ENCODE peak calls at places on chromosome 6, in six cellular contexts. W, M, J, I, D and T are unnamed samples.

GRCh38 chr6:81054011-81054410 is 698.5 kb downstream of the TENT5A start:
- DNase-seq in W (no peak), M (no peak), J (peak; percentile 4), I (no peak), D (no peak), T (no peak)

GRCh38 chr6:3904518-3904917 is 55.3 kb downstream of the FAM50B start:
- DNase-seq in W (no peak), M (no peak), J (no peak), I (no peak), D (no peak), T (no peak)

GRCh38 chr6:87799651-87800050 is 97.6 kb upstream of the AKIRIN2 start:
- DNase-seq in W (no peak), M (no peak), J (no peak), I (peak; percentile 35), D (no peak), T (peak; percentile 48)

GRCh38 chr6:108630050-108630714 is 69.5 kb downstream of the FOXO3 start:
- DNase-seq in W (peak; percentile 49), M (no peak), J (no peak), I (no peak), D (no peak), T (peak; percentile 26)

GRCh38 chr6:25193147-25193864 is 85.9 kb upstream of the CARMIL1 start:
- DNase-seq in W (peak; percentile 86), M (peak; percentile 91), J (peak; percentile 88), I (no peak), D (peak; percentile 95), T (no peak)

GRCh38 chr6:5752282-5752681 is 254.4 kb downstream of the NRN1 start:
- DNase-seq in W (peak; percentile 50), M (peak; percentile 63), J (peak; percentile 74), I (no peak), D (peak; percentile 9), T (no peak)

GRCh38 chr6:78713564-78713963 is 153.8 kb upstream of the IRAK1BP1 start:
- DNase-seq in W (no peak), M (no peak), J (no peak), I (no peak), D (no peak), T (no peak)

GRCh38 chr6:2498224-2498623 is 252.5 kb downstream of the MYLK4 start:
- DNase-seq in W (peak; percentile 94), M (no peak), J (no peak), I (no peak), D (peak; percentile 65), T (no peak)

GRCh38 chr6:157893238-157893637 is 70.2 kb downstream of the SNX9 start:
- DNase-seq in W (no peak), M (no peak), J (no peak), I (no peak), D (no peak), T (no peak)

GRCh38 chr6:18302561-18303439 is 38.5 kb upstream of the DEK start:
- DNase-seq in W (no peak), M (no peak), J (no peak), I (no peak), D (peak; percentile 19), T (no peak)
- TF ChIP-seq CTCF in W (peak; percentile 26), M (peak; percentile 31), J (peak; percentile 44), I (no peak), D (peak; percentile 33), T (peak; percentile 26)

DNA sequence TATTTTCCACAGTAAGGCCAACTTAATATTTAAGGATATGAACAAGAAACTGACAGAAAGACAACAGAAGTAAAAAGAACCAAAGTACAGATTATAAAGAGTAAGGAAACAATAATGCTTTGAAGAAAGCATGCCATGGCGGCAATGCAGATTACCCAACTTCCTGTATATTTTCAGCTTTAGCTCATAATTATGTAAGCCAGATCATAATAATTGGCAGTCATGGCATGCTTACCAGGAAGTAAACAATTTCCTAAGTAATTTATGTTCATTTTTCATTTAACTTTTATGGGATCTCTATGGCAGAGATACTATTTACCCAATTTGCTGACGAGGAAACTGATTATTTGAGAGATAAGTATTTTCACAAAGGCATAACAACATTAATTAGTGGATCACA is 988.7 kb downstream of the HACE1 start:
- DNase-seq in W (no peak), M (no peak), J (no peak), I (no peak), D (no peak), T (no peak)
- TF ChIP-seq CTCF in W (no peak), M (no peak), J (no peak), I (no peak), D (no peak), T (no peak)

DNA sequence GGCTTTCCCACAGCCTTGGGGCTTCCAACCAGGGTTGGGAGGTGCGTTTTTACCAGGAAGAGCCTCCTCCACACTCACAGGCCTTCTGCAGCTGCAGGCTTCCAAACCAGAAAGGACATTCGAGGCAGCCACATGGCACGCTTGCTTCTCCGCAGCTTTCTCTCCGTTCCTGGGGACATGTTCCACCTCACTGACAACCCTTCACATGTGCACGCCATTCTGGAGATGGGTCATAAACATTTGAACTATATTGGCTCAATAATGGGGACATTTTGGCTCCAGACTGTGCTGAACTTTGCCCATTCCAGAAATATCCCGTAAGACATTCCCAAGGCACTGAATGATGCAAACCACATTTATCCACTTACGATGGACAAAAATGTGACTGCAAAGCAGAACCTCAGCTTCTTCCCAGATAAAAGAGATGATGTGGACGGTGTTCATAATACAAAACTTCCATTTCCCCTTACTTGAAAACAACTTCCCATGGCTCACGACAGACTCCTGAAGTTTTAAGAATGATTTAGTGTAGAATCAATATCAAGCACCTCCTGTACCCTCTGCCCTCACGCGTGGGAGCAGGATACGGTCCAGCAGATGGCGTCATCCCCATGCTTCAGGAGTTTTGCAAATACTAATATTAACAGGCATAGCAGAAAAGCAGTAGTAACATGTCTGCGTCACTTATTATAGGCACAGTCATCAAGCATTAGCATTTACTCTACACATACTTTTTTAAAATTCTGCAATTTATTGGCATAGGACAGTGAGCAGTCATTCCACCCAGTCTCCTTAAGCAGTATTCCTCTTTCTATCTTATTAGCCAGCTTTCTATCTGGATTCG is 25.4 kb upstream of the FOXF2 start:
- DNase-seq in W (no peak), M (no peak), J (peak; percentile 64), I (no peak), D (peak; percentile 16), T (no peak)
- TF ChIP-seq CTCF in W (peak; percentile 44), M (peak; percentile 36), J (peak; percentile 73), I (peak; percentile 10), D (peak; percentile 52), T (peak; percentile 27)

DNA sequence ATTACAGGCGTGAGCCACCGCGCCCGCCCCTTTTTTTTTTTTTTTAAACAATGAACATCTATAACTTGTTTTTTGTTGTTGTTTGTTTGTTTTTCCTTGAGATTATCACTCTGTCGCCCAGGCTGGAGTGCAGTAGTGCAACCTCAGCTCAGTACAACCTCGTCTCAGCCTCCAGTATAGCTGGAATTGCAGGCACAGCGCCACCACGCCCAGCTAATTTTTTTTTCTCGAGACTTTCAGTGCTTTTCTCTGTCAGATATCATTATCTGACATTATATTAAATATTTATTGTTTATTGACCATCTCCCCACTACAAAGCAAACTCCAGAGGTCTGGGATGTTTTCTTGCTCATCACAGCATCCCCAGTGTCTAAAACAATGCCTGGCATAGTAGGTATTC is 2.3 kb upstream of the DLK2 start:
- DNase-seq in W (no peak), M (no peak), J (no peak), I (no peak), D (peak; percentile 41), T (no peak)
- TF ChIP-seq CTCF in W (peak; percentile 10), M (no peak), J (no peak), I (no peak), D (peak; percentile 37), T (no peak)

DNA sequence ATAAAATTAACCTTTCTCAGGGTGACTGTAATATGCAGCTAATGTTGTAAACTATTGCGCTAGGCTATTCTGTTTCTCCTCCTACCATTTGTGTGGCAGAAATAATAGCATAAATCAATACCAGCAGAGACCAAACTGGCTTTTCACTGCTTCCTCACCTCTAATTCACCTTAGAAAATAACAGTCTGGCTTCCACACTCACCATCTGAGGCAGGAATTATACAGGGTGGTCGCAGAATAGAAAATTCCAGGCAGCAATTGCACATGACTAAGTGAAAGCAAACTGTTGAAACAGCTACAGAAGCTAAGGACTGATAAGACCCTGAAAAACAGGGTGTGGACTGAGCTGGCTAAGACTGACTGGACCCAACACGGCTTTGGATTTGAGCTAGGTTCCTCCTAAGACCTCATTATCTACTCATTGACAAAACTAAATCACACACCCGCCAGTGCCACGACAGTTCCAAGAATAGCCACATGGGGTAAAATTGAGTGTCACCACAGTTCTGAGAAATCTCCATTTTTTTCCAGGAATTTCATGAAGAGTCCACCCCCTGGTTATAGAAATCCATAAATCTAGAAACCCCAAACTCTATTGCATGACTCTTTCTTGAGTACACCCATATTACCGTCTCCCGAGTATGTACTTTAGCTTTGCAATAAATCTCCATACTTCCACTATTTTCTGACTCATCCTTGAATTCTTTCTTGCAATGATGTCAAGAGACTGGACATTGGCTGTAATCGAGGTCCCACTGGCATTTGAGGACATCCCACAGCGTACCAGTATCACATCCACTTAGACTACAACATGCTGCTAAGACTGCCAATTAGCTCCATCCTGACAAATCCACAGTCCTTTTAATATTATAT is 60.9 kb upstream of the KCNQ5 start:
- DNase-seq in W (no peak), M (peak; percentile 6), J (no peak), I (no peak), D (no peak), T (no peak)
- TF ChIP-seq CTCF in W (no peak), M (peak; percentile 26), J (peak; percentile 57), I (no peak), D (no peak), T (no peak)

DNA sequence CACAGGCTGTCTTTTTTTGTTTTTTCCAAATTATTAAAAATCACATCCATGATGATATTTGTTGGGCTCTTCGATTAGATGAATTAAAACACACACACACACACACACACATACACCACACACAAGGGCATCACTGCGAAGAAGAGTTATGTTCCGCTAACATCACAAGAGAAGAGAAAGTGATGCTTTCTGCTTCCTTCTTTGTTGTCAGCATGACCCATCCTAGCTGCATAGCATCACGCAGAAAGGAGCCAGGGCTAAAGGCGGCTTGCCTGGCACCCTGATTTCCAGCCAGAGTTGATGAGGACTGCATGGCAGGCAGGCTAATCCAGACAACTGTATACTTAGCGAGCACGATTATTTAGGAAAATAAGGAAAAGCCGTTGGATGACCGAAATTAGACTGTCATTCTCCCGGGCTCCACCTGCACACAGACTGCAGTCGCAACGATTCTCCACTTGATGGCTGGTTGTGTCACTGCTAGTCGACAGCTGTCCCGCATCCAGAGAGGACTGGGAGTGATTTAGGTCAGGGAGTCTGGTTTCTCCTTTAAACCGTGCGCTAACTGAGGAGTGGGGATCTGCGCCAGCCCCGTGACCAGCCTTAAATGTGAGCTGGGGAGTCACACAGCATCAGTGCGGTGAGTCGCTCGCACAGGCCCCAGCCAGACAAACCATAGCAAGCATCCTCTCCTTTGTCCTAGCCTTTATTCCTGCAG is 70.6 kb upstream of the SOX4 start:
- DNase-seq in W (no peak), M (no peak), J (no peak), I (no peak), D (peak; percentile 30), T (no peak)
- TF ChIP-seq CTCF in W (peak; percentile 19), M (peak; percentile 31), J (no peak), I (no peak), D (peak; percentile 53), T (no peak)